ENCODE peak calls at places on chromosomes 12 and 14, in four cellular contexts. One of them, this sample, is unnamed.

GRCh38 chr12:56954057-56954577 is 3.3 kb downstream of the RDH16 start:
- DNase-seq in GM23338: no peak
- DNase-seq in HepG2: no peak
- DNase-seq in GM12878: no peak
- DNase-seq in this sample: no peak

GRCh38 chr12:6548556-6549378 is 7.1 kb downstream of the IFFO1 start:
- DNase-seq in GM23338: no peak
- DNase-seq in HepG2: no peak
- DNase-seq in GM12878: no peak
- DNase-seq in this sample: no peak

GRCh38 chr12:104357431-104357952 is 54.0 kb downstream of the EID3 start:
- DNase-seq in GM23338: no peak
- DNase-seq in HepG2: no peak
- DNase-seq in GM12878: no peak
- DNase-seq in this sample: no peak

GRCh38 chr12:69662764-69663163 is 36.3 kb downstream of the BEST3 start:
- DNase-seq in GM23338: no peak
- DNase-seq in HepG2: no peak
- DNase-seq in GM12878: no peak
- DNase-seq in this sample: no peak

GRCh38 chr14:56217380-56218045 is 99.3 kb downstream of the PELI2 start:
- DNase-seq in GM23338: no peak
- DNase-seq in HepG2: no peak
- DNase-seq in GM12878: no peak
- DNase-seq in this sample: no peak

GRCh38 chr14:77053046-77053841 is 24.7 kb upstream of the IRF2BPL start:
- DNase-seq in GM23338: peak; percentile 92
- DNase-seq in HepG2: peak; percentile 70
- DNase-seq in GM12878: no peak
- DNase-seq in this sample: peak; percentile 72

GRCh38 chr14:77707355-77707723 is 484 bp downstream of the ALKBH1 start:
- DNase-seq in GM23338: peak; percentile 33
- DNase-seq in HepG2: peak; percentile 14
- DNase-seq in GM12878: no peak
- DNase-seq in this sample: peak; percentile 23

GRCh38 chr12:47206450-47206830 is 126.7 kb upstream of the AMIGO2 start:
- DNase-seq in GM23338: no peak
- DNase-seq in HepG2: no peak
- DNase-seq in GM12878: no peak
- DNase-seq in this sample: no peak

GRCh38 chr12:113700943-113701342 is 229.3 kb upstream of the LHX5 start:
- DNase-seq in GM23338: peak; percentile 39
- DNase-seq in HepG2: no peak
- DNase-seq in GM12878: no peak
- DNase-seq in this sample: no peak

GRCh38 chr14:87483651-87484260 is 509.2 kb downstream of the GALC start:
- DNase-seq in GM23338: no peak
- DNase-seq in HepG2: no peak
- DNase-seq in GM12878: no peak
- DNase-seq in this sample: no peak

GRCh38 chr12:3913278-3913677 is 40.1 kb upstream of the PARP11 start:
- DNase-seq in GM23338: peak; percentile 14
- DNase-seq in HepG2: no peak
- DNase-seq in GM12878: no peak
- DNase-seq in this sample: no peak

GRCh38 chr12:116179384-116179783 is 98.1 kb downstream of the MED13L start:
- DNase-seq in GM23338: no peak
- DNase-seq in HepG2: no peak
- DNase-seq in GM12878: no peak
- DNase-seq in this sample: no peak

GRCh38 chr14:43341921-43342320 is 1165.2 kb downstream of the FSCB start:
- DNase-seq in GM23338: no peak
- DNase-seq in HepG2: no peak
- DNase-seq in GM12878: no peak
- DNase-seq in this sample: no peak

GRCh38 chr14:54200726-54201125 is 196.1 kb upstream of the CDKN3 start:
- DNase-seq in GM23338: no peak
- DNase-seq in HepG2: no peak
- DNase-seq in GM12878: no peak
- DNase-seq in this sample: no peak

GRCh38 chr14:23524954-23525353 is 26.6 kb downstream of the ZFHX2 start:
- DNase-seq in GM23338: no peak
- DNase-seq in HepG2: no peak
- DNase-seq in GM12878: no peak
- DNase-seq in this sample: no peak

GRCh38 chr12:44626883-44627282 is 249.2 kb downstream of the NELL2 start:
- DNase-seq in GM23338: no peak
- DNase-seq in HepG2: no peak
- DNase-seq in GM12878: no peak
- DNase-seq in this sample: no peak

GRCh38 chr12:44627767-44628166 is 248.3 kb downstream of the NELL2 start:
- DNase-seq in GM23338: no peak
- DNase-seq in HepG2: no peak
- DNase-seq in GM12878: no peak
- DNase-seq in this sample: no peak

GRCh38 chr12:44628180-44628579 is 247.9 kb downstream of the NELL2 start:
- DNase-seq in GM23338: no peak
- DNase-seq in HepG2: no peak
- DNase-seq in GM12878: no peak
- DNase-seq in this sample: no peak
- TF ChIP-seq JUNB in GM23338: no peak
- TF ChIP-seq JUNB in HepG2: no peak
- TF ChIP-seq JUNB in GM12878: no peak
- TF ChIP-seq JUNB in this sample: no peak

DNA sequence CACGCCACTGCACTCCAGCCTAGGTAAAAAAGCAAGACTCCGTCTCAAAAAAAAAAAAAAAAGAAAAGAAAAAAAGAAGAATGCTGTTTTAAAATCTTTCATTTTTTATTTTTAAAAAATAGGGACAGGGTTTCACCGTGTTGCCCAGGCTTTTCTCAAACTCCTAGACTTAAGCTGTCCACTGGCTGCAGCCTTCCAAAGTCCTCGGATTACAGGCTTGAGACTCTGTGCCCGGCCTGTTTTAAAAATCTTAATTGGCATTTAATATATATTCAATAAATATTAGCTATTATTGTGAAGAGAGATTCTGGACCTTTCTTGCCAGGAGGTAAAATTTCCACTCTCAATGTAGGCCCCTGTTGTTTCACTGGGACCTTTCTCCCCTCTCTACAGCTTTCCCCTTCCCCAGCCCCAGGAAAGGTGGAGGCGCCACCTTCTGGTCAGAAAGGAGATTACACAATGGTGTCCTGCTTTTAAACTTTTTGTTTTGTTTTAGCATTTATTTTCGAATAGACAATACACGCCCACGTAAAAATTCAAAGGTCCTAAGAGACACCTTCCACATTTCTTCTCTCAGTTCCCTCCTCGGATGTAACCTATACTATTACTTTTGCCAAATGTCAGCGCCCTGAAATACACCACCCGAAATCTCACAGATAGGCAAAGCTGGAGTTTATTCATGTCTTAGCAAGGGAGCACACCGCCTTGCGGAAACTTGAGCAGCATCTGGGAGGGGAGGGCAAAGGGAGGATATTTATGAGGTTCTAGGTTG is 23.8 kb upstream of the PHC1 start:
- DNase-seq in GM23338: peak; percentile 82
- DNase-seq in HepG2: peak; percentile 32
- DNase-seq in GM12878: peak; percentile 8
- DNase-seq in this sample: peak; percentile 74
- TF ChIP-seq CREB1 in GM23338: no peak
- TF ChIP-seq CREB1 in HepG2: no peak
- TF ChIP-seq CREB1 in GM12878: no peak
- TF ChIP-seq CREB1 in this sample: no peak

DNA sequence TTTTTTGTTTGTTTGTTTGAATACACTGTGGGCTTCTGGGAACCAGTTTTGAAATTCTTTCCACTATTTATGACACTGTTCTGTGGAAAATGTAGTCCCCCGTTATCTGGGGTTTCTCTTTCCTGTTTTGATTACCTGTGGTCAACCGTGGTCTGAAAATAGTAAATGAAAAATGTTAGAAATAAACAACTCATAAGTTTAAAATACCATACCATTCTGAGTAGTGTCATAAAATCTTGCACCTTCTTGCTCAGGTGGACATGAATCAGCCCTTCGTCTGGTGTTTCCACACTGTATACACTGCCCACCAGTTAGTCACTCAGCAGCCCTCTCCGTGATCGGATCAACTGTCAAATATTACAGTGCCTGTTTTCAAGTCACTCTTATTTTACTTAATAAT is 5.1 kb upstream of the PAPOLA start:
- DNase-seq in GM23338: no peak
- DNase-seq in HepG2: no peak
- DNase-seq in GM12878: no peak
- DNase-seq in this sample: no peak
- TF ChIP-seq JUNB in GM23338: no peak
- TF ChIP-seq JUNB in HepG2: no peak
- TF ChIP-seq JUNB in GM12878: no peak
- TF ChIP-seq JUNB in this sample: no peak

GRCh38 chr14:75995372-75996041 is 9.9 kb downstream of the IFT43 start:
- DNase-seq in GM23338: no peak
- DNase-seq in HepG2: no peak
- DNase-seq in GM12878: no peak
- DNase-seq in this sample: no peak
- TF ChIP-seq CREB1 in GM23338: no peak
- TF ChIP-seq CREB1 in HepG2: no peak
- TF ChIP-seq CREB1 in GM12878: no peak
- TF ChIP-seq CREB1 in this sample: no peak

GRCh38 chr12:121214171-121214777 is 4.3 kb downstream of the P2RX4 start:
- DNase-seq in GM23338: no peak
- DNase-seq in HepG2: no peak
- DNase-seq in GM12878: no peak
- DNase-seq in this sample: no peak
- TF ChIP-seq JUNB in GM23338: no peak
- TF ChIP-seq JUNB in HepG2: no peak
- TF ChIP-seq JUNB in GM12878: no peak
- TF ChIP-seq JUNB in this sample: no peak